ENCODE peak calls at places on chromosomes 12 and 14, in seven cellular contexts. X is GM23338, J is Panc1, C is GM12878, F is HCT116, H is HepG2, K is upper lobe of left lung. D is an unnamed sample. For H3K4me1, the result is how much of the 10 kb centered on the place peaks cover.

GRCh38 chr14:104432611-104433231 is 146.8 kb upstream of the C14orf180 start:
- ATAC-seq in H (no peak), F (no peak), K (no peak), X (no peak), C (no peak), J (no peak), D (no peak)

GRCh38 chr14:45705954-45706353 is 453.0 kb upstream of the MIS18BP1 start:
- ATAC-seq in H (no peak), J (no peak), F (no peak), C (no peak), K (no peak), X (no peak), D (no peak)

GRCh38 chr12:111643428-111643826 is 42.3 kb downstream of the BRAP start:
- ATAC-seq in J (peak), K (no peak), C (no peak), X (no peak), F (no peak), H (no peak), D (no peak)

GRCh38 chr12:53347905-53348304 is 11.8 kb upstream of the SP7 start:
- ATAC-seq in K (no peak), C (no peak), H (no peak), J (no peak), X (no peak), F (no peak), D (no peak)

GRCh38 chr14:94623856-94624499 is 11.8 kb downstream of the SERPINA3 start:
- ATAC-seq in X (no peak), K (peak), H (peak), C (no peak), F (no peak), J (no peak), D (no peak)

GRCh38 chr14:85057266-85057665 is 472.7 kb upstream of the FLRT2 start:
- ATAC-seq in J (no peak), K (no peak), C (no peak), X (no peak), H (no peak), F (no peak), D (no peak)

GRCh38 chr14:68364823-68365222 is 428.0 kb downstream of the ZFP36L1 start:
- ATAC-seq in H (no peak), F (peak), C (no peak), K (no peak), X (peak), J (peak), D (no peak)

GRCh38 chr14:21104448-21105060 is 3.7 kb downstream of the TMEM253 start:
- ATAC-seq in X (peak), F (peak), K (peak), C (peak), H (peak), J (peak), D (peak)

GRCh38 chr12:70590549-70591226 is 46.5 kb downstream of the PTPRB start:
- ATAC-seq in K (no peak), J (no peak), F (no peak), C (no peak), H (no peak), X (no peak), D (no peak)

GRCh38 chr14:50603565-50603964 is 43.6 kb downstream of the ATL1 start:
- ATAC-seq in F (no peak), C (no peak), J (no peak), K (no peak), H (no peak), X (no peak), D (no peak)

GRCh38 chr12:109679716-109680520 is 33.7 kb upstream of the FAM222A start:
- ATAC-seq in J (no peak), F (no peak), K (no peak), H (no peak), X (peak), C (no peak), D (no peak)

GRCh38 chr12:44162961-44163360 is 327.1 kb downstream of the TMEM117 start:
- ATAC-seq in X (no peak), F (no peak), K (no peak), C (no peak), J (no peak), H (no peak), D (no peak)
- H3K4me1 ChIP-seq in X (under half), F (under half), K (under half), C (under half), J (under half), H (under half), D (under half)

GRCh38 chr12:123498126-123498825 is 35.2 kb downstream of the RILPL1 start:
- ATAC-seq in C (peak), X (peak), F (no peak), J (no peak), K (no peak), H (peak), D (no peak)

GRCh38 chr12:123499332-123499731 is 34.2 kb downstream of the RILPL1 start:
- ATAC-seq in H (peak), K (no peak), X (no peak), J (no peak), C (no peak), F (no peak), D (no peak)

GRCh38 chr12:123494124-123494843 is 36.3 kb downstream of the SNRNP35 start:
- ATAC-seq in K (no peak), X (peak), F (no peak), J (peak), H (peak), C (no peak), D (no peak)

GRCh38 chr12:123492290-123492689 is 34.4 kb downstream of the SNRNP35 start:
- ATAC-seq in K (no peak), X (no peak), H (no peak), C (no peak), F (no peak), J (no peak), D (no peak)

DNA sequence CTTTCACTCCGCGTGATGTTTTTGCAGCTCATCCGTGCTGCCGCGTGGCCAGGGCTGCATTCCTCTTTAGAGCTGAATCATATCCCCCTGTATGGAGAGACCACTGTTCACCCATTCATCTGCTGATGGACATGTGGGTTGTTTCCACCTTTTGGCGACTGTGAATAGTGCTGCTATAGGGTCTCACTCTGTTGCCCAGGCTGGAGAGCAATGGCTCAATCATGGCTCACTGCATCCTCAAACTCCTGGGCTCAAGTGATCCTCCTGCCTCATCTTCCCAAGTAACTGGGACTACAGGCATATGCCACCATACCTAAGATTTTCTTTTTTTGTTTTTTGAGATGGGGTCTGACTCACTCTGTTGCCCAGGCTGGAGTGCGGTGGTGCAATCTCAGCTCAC is 36.5 kb downstream of the RILPL1 start:
- ATAC-seq in X (no peak), H (no peak), J (no peak), K (no peak), F (no peak), C (no peak), D (no peak)
- TF ChIP-seq POLR2AphosphoS5 in X (no peak), H (no peak), J (no peak), K (no peak), F (no peak), C (no peak), D (no peak)

DNA sequence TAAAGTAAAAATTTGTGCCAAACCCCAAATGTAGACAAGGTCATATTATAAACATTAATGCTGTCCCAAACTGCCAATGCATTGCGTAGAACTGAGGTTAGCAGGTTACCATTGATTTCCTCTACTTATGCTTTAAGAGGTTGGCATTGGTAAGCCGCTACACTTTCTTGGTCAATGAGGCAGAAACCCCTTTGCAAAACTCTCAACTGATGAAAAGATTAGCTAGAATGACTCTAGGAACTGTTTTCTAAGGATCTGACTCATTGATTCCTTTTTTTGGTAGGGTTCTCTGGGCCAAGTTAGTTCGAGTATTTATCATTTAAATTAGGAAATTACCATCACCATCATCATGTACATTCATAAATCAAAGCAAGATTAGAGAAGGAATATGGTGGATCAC is 44.6 kb downstream of the HMGA2 start:
- ATAC-seq in F (no peak), H (no peak), J (no peak), X (no peak), C (no peak), K (no peak), D (no peak)
- H3K4me1 ChIP-seq in F (under half), H (under half), J (under half), X (under half), C (under half), K (under half), D (under half)

DNA sequence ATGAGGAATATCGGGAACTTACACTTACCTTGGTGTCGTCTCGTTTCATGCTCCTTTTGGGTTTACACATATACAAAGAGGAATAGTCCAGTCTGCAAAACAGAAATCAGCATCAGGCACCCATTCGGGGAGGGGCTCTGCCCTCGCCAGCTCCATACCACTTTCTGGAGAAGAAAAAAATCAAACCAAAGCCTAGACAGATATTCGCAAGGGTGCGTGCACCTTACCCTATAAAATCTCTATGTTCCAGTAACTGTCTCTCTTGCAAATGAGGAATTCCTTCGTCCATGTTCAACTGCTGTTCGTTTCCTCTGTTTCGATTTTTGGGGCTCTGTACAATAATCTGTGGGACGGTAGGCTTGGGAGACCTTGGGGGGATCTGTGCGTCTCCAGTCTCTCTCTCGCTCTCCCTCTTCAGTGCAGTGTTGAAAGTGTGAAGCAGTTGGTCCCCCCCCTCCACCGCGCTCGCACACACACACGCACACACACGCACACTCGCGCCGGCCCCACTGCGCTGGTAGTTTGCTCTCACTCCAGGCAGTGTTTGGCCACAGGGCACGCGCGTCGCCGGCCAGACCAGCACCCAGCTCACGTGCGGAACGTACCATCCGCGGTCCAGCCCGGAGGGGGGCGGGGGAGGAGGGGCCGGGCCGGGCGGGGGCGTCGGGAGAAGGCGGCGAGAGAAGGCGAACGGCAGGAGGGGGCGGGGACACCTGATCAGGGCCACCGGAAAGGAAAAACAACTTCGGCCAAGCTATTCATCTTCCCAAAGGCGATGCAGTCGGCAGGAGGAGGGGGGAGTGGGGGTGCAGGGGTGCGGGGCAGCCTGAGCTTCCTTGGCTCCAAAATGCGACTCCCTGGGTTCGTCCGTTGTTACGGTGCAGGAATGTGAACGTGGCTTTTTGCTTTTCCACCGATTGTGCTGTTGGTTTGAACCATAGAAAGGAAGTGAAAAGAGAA is at the start of gene BHLHE41:
- ATAC-seq in K (peak), H (no peak), X (peak), J (peak), F (peak), C (peak), D (peak)
- TF ChIP-seq POLR2AphosphoS5 in K (peak), H (no peak), X (no peak), J (peak), F (no peak), C (no peak), D (peak)